ENCODE peak calls at places on chromosome 10, in nine cellular contexts. C is mammary epithelial cell; P is aorta; G is GM23338; H is psoas muscle; S is CD8-positive, alpha-beta memory T cell; B is tibial nerve; I is neuronal stem cell; L is sigmoid colon. A is an unnamed sample. For H3K36me3 and H3K4me1, the result is how much of the 10 kb centered on the place peaks cover.

GRCh38 chr10:22969704-22970103 is 41.9 kb downstream of the ARMC3 start:
- DNase-seq in C (no peak), P (no peak), G (no peak), H (no peak), S (no peak), B (no peak), I (no peak), L (no peak), A (no peak)

GRCh38 chr10:90920986-90921643 is at the start of gene ANKRD1:
- DNase-seq in C (peak), P (no peak), G (peak), H (no peak), S (no peak), B (no peak), I (peak), L (no peak), A (peak)

GRCh38 chr10:6327906-6328707 is 125.4 kb downstream of the PFKFB3 start:
- DNase-seq in C (no peak), P (no peak), G (no peak), H (no peak), S (no peak), B (no peak), I (no peak), L (no peak), A (no peak)

GRCh38 chr10:52779541-52780390 is 7.2 kb upstream of the MBL2 start:
- DNase-seq in C (peak), P (peak), G (peak), H (peak), S (no peak), B (peak), I (peak), L (no peak), A (peak)

GRCh38 chr10:110824152-110824441 is 47.6 kb upstream of the PDCD4 start:
- DNase-seq in C (no peak), P (no peak), G (no peak), H (no peak), S (no peak), B (no peak), I (no peak), L (no peak), A (no peak)

GRCh38 chr10:69734416-69734796 is 67.3 kb upstream of the COL13A1 start:
- DNase-seq in C (no peak), P (no peak), G (no peak), H (no peak), S (no peak), B (no peak), I (no peak), L (no peak), A (no peak)

GRCh38 chr10:24849537-24850299 is 102.7 kb downstream of the PRTFDC1 start:
- DNase-seq in C (peak), P (no peak), G (peak), H (no peak), S (no peak), B (no peak), I (no peak), L (no peak), A (no peak)

GRCh38 chr10:102384606-102385429 is 10.7 kb upstream of the NFKB2 start:
- DNase-seq in C (no peak), P (no peak), G (no peak), H (no peak), S (no peak), B (no peak), I (no peak), L (no peak), A (no peak)

GRCh38 chr10:46309511-46310142 is 22.8 kb downstream of the ANTXRL start:
- DNase-seq in C (no peak), P (peak), G (no peak), H (no peak), S (no peak), B (no peak), I (no peak), L (peak), A (no peak)

GRCh38 chr10:86413046-86413728 is 46.6 kb upstream of the GRID1 start:
- DNase-seq in C (no peak), P (no peak), G (no peak), H (no peak), S (peak), B (no peak), I (no peak), L (no peak), A (no peak)

GRCh38 chr10:131805696-131806095 is 95.1 kb upstream of the PPP2R2D start:
- DNase-seq in C (no peak), P (no peak), G (no peak), H (no peak), S (no peak), B (no peak), I (no peak), L (peak), A (no peak)

GRCh38 chr10:18157909-18158308 is 17.7 kb downstream of the CACNB2 start:
- DNase-seq in C (peak), P (no peak), G (no peak), H (no peak), S (no peak), B (no peak), I (no peak), L (no peak), A (no peak)

GRCh38 chr10:132146941-132147915 is 39.5 kb upstream of the DPYSL4 start:
- DNase-seq in C (no peak), P (peak), G (no peak), H (peak), S (no peak), B (no peak), I (no peak), L (peak), A (peak)

GRCh38 chr10:64430690-64431323 is 909.6 kb downstream of the REEP3 start:
- DNase-seq in C (no peak), P (no peak), G (peak), H (no peak), S (no peak), B (no peak), I (peak), L (no peak), A (no peak)

GRCh38 chr10:101311440-101312067 is 42.4 kb upstream of the BTRC start:
- DNase-seq in C (no peak), P (no peak), G (no peak), H (no peak), S (no peak), B (no peak), I (no peak), L (no peak), A (no peak)

GRCh38 chr10:128969551-128969950 is 497.5 kb upstream of the MGMT start:
- DNase-seq in C (no peak), P (no peak), G (no peak), H (no peak), S (no peak), B (no peak), I (no peak), L (no peak), A (no peak)

GRCh38 chr10:86348321-86349210 is 18.0 kb downstream of the GRID1 start:
- DNase-seq in C (no peak), P (peak), G (peak), H (no peak), S (no peak), B (no peak), I (no peak), L (peak), A (no peak)

GRCh38 chr10:69179089-69179742 is 818 bp upstream of the SUPV3L1 start:
- DNase-seq in C (no peak), P (no peak), G (no peak), H (no peak), S (peak), B (no peak), I (no peak), L (no peak), A (no peak)

GRCh38 chr10:1561731-1562337 is 175.5 kb downstream of the ADARB2 start:
- DNase-seq in C (no peak), P (no peak), G (no peak), H (no peak), S (no peak), B (no peak), I (no peak), L (peak), A (no peak)

GRCh38 chr10:30873408-30873807 is 158.3 kb downstream of the ZNF438 start:
- DNase-seq in C (no peak), P (no peak), G (no peak), H (no peak), S (no peak), B (no peak), I (no peak), L (no peak), A (no peak)

DNA sequence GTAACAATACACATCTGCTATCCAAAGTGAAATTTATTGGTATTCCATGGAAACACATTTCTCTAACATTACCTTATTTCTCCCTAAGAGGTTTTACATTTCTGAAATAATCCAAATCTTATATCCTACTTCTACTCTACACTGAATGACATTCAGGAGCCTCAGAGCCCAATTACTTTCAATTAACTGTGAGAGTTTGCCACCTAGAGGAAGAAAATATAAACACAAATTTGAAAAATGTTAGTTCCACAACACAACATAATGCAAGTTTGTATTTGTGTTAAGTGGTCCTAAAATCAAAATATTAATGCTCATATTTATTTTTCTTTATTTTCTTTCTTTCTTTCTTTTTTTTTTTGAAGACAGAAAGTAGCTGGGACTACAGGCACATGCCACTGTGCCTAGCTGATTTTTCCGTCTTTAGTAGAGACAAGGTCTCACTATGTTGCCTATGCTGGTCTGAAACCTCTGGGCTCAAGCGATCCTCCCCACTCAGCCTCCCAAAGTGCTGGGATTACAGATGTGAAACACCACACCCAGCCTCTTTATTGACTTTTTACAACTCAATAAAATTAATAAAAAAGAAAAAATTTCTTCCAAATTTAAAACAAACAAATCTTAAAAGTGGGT is 46.0 kb downstream of the ATAD1 start:
- DNase-seq in C (peak), P (no peak), G (peak), H (no peak), S (peak), B (no peak), I (no peak), L (no peak), A (no peak)
- H3K36me3 ChIP-seq in C (under half), P (under half), G (under half), H (half or more), S (under half), B (under half), I (half or more), L (under half), A (half or more)

GRCh38 chr10:8060704-8061121 is 6.2 kb downstream of the GATA3 start:
- DNase-seq in C (peak), P (no peak), G (peak), H (no peak), S (no peak), B (no peak), I (peak), L (no peak), A (no peak)
- H3K4me1 ChIP-seq in C (half or more), P (under half), G (half or more), H (under half), S (half or more), B (under half), I (under half), L (under half), A (under half)

GRCh38 chr10:113993489-113993932 is 50.2 kb upstream of the ADRB1 start:
- DNase-seq in C (no peak), P (no peak), G (no peak), H (no peak), S (no peak), B (no peak), I (no peak), L (peak), A (peak)
- H3K36me3 ChIP-seq in C (under half), P (under half), G (under half), H (under half), S (under half), B (under half), I (under half), L (under half), A (under half)

GRCh38 chr10:8055420-8056349 is 1.2 kb downstream of the GATA3 start:
- DNase-seq in C (peak), P (peak), G (peak), H (no peak), S (no peak), B (no peak), I (peak), L (no peak), A (no peak)

GRCh38 chr10:8052970-8053445 is 1.5 kb upstream of the GATA3 start:
- DNase-seq in C (no peak), P (no peak), G (no peak), H (no peak), S (peak), B (no peak), I (no peak), L (no peak), A (no peak)

GRCh38 chr10:8054498-8055407 is at the start of gene GATA3:
- DNase-seq in C (peak), P (peak), G (peak), H (peak), S (peak), B (no peak), I (peak), L (no peak), A (peak)

GRCh38 chr10:8053446-8054242 is 844 bp upstream of the GATA3 start:
- DNase-seq in C (peak), P (peak), G (peak), H (peak), S (peak), B (no peak), I (peak), L (no peak), A (peak)

GRCh38 chr10:8054243-8054497 is 318 bp upstream of the GATA3 start:
- DNase-seq in C (no peak), P (no peak), G (no peak), H (no peak), S (no peak), B (no peak), I (no peak), L (no peak), A (no peak)
- H3K4me1 ChIP-seq in C (under half), P (under half), G (under half), H (under half), S (half or more), B (half or more), I (under half), L (half or more), A (half or more)

GRCh38 chr10:72234560-72235095 is 18.6 kb upstream of the ASCC1 start:
- DNase-seq in C (no peak), P (no peak), G (no peak), H (no peak), S (no peak), B (no peak), I (no peak), L (peak), A (no peak)
- H3K36me3 ChIP-seq in C (under half), P (under half), G (under half), H (under half), S (under half), B (under half), I (half or more), L (under half), A (half or more)

DNA sequence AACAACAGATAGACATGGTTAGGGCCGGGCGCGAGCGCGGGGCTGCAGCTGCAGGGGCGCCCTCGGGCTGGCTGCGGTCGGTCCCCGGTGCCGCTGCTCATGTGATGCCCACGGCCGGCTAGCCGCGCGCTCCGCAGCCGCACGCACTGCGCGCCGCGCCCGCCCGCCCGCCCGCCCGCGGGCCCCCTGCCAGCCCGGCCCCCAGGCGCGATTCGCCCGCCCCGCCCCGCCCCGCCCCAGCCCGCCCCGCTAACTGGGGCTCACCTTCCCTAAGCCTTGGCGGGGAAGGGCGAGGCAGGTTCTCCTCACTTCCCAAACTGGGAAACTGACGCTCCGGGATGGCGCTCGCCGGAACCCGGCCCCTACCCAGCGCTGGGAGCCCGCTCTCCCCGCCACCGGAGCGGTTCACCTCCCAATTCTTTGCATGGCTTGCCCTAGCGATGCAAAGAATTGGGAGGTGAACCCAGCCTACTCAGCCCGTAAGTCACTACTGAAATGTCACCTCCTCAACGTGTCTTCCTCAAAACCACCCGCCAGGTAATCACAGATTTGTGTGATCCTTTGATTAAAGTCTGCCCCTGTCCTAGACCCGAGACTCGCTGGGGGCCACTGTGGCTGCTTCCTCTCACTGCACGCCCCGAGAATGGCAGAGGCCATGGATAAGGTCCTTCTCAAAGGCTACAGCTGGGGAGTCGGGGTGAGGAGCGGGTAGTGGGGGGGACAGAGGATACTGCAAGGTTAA is 162.1 kb downstream of the SH3PXD2A start:
- DNase-seq in C (no peak), P (no peak), G (peak), H (peak), S (peak), B (no peak), I (no peak), L (no peak), A (no peak)
- H3K4me1 ChIP-seq in C (half or more), P (under half), G (under half), H (under half), S (under half), B (under half), I (under half), L (under half), A (half or more)

DNA sequence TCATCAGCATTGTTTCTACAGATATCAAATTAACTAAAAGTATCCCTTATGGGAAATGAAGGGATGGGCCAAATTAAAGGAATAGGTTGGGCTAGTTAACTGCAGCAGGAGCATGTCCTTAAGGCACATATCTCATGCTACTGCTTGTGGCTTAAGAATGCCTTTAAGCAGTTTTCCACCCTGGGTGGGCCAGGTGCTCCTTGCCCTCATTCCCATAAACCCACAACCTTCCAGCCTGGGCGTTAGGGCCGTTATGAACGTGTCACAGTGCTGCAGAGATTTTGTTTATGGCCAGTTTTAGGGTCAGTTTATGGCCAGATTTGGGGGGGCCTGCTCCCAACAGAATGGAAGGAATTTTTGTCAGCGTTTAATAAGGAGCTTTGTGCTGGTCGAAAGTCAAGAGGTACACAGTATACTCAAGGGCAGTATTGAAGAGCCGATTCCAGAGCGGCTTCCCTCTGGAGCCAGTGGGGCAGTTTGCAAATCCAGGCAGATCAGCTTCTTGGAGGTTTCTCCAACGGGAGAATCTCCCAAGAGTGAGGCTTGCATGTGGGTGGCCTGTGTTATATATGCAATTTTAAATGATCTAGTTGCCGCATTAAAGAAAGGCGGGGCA is 7.7 kb downstream of the PFKP start:
- DNase-seq in C (no peak), P (no peak), G (no peak), H (no peak), S (no peak), B (no peak), I (no peak), L (peak), A (no peak)
- H3K36me3 ChIP-seq in C (under half), P (under half), G (under half), H (under half), S (under half), B (under half), I (under half), L (under half), A (under half)

A was measured in left ventricle myocardium inferior.